ENCODE peak calls at places on chromosomes 4 and X, in seven cellular contexts. I is breast epithelium, S is Peyer's patch, A is lower leg skin, X is tibial nerve, L is A549, Z is H1. U is an unnamed sample.

GRCh38 chrX:136183917-136184316 is 36.6 kb downstream of the FHL1 start:
- DNase-seq in I (no peak), A (no peak), X (no peak), L (no peak), Z (no peak), S (no peak), U (no peak)

GRCh38 chrX:130647468-130647867 is 245.7 kb downstream of the RBMX2 start:
- DNase-seq in X (no peak), L (no peak), Z (no peak), S (no peak), I (no peak), A (no peak), U (no peak)

GRCh38 chrX:70970482-70970999 is 39.6 kb upstream of the SLC7A3 start:
- DNase-seq in A (no peak), Z (no peak), I (no peak), S (no peak), X (no peak), L (peak), U (no peak)

GRCh38 chr4:144787365-144788263 is 141.7 kb downstream of the HHIP start:
- DNase-seq in L (peak), A (no peak), S (no peak), Z (no peak), I (no peak), X (no peak), U (no peak)

GRCh38 chr4:153759407-153760226 is at the start of gene RNF175:
- DNase-seq in X (no peak), L (no peak), S (no peak), I (no peak), Z (peak), A (no peak), U (peak)

GRCh38 chr4:143240920-143241319 is 56.2 kb downstream of the USP38 start:
- DNase-seq in X (no peak), A (no peak), I (no peak), L (no peak), Z (no peak), S (no peak), U (no peak)

GRCh38 chrX:148500428-148501120 is at the start of gene AFF2:
- DNase-seq in A (no peak), I (no peak), X (no peak), L (peak), S (peak), Z (peak), U (peak)

GRCh38 chr4:72604324-72604723 is 35.3 kb upstream of the ADAMTS3 start:
- DNase-seq in L (no peak), X (no peak), S (no peak), I (no peak), Z (no peak), A (no peak), U (no peak)

GRCh38 chr4:106034205-106034604 is 138.9 kb downstream of the NPNT start:
- DNase-seq in L (no peak), Z (no peak), A (no peak), S (no peak), I (no peak), X (no peak), U (no peak)

GRCh38 chr4:19224820-19225219 is 1026.9 kb upstream of the SLIT2 start:
- DNase-seq in A (no peak), S (no peak), I (no peak), Z (no peak), L (peak), X (no peak), U (no peak)

GRCh38 chrX:2627272-2627867 is 63.7 kb upstream of the CD99 start:
- DNase-seq in L (peak), Z (peak), X (no peak), I (no peak), S (peak), A (peak), U (no peak)

GRCh38 chr4:103098331-103098730 is 1.3 kb downstream of the BDH2 start:
- DNase-seq in A (no peak), Z (no peak), I (no peak), X (no peak), L (no peak), S (no peak), U (no peak)

GRCh38 chr4:103097112-103097511 is 2.5 kb downstream of the BDH2 start:
- DNase-seq in S (no peak), A (no peak), X (no peak), L (no peak), Z (no peak), I (no peak), U (no peak)

GRCh38 chr4:103100691-103101090 is 1.1 kb upstream of the BDH2 start:
- DNase-seq in Z (no peak), L (no peak), A (no peak), I (no peak), X (no peak), S (no peak), U (no peak)

GRCh38 chr4:103098746-103099421 is 750 bp downstream of the BDH2 start:
- DNase-seq in L (no peak), A (no peak), I (no peak), X (no peak), S (no peak), Z (no peak), U (no peak)

GRCh38 chr4:103099691-103100392 is at the start of gene BDH2:
- DNase-seq in I (no peak), S (peak), X (no peak), L (peak), A (peak), Z (no peak), U (no peak)
- TF ChIP-seq POLR2A in I (no peak), S (peak), X (no peak), L (no peak), A (no peak), Z (peak), U (peak)

GRCh38 chrX:10110984-10111363 is 45.8 kb upstream of the CLCN4 start:
- DNase-seq in L (no peak), A (no peak), S (peak), X (no peak), I (no peak), Z (no peak), U (no peak)
- H3K4me3 ChIP-seq in L (no peak), A (no peak), S (no peak), X (no peak), I (no peak), Z (no peak), U (no peak)

DNA sequence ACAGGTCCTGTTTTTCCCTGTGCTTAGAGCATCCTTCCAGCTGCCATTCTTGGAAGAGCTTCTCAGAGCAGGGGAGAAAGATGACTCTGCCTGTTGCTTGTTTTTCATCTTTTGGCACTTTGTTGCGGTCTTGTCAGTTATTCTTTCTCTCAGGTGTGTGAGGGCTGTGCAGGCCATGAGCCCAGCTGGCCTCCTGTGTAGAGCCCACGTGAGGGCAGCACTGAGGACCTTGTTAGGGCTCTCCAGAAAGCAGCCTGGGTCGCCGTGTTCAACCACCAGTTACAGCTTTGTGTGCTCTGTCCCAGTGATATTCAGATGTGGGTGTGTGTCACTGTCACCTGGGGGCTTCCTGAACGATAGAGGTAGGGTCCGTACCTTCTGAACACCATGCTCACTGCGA is 52.8 kb downstream of the NOP14 start:
- DNase-seq in X (no peak), I (no peak), Z (no peak), A (no peak), L (no peak), S (no peak), U (no peak)
- TF ChIP-seq CTCF in X (no peak), I (no peak), Z (peak), A (no peak), L (no peak), S (no peak), U (no peak)

GRCh38 chr4:8270418-8270771 is 841 bp downstream of the HTRA3 start:
- DNase-seq in L (no peak), Z (no peak), X (no peak), A (no peak), I (no peak), S (no peak), U (no peak)

GRCh38 chr4:8268901-8269534 is 536 bp upstream of the HTRA3 start:
- DNase-seq in X (no peak), L (no peak), S (no peak), A (no peak), I (no peak), Z (no peak), U (no peak)

GRCh38 chr4:8268211-8268610 is 1.3 kb upstream of the HTRA3 start:
- DNase-seq in S (no peak), L (no peak), X (no peak), Z (no peak), I (no peak), A (no peak), U (no peak)

GRCh38 chr4:8270912-8271815 is 1.6 kb downstream of the HTRA3 start:
- DNase-seq in L (no peak), Z (no peak), S (no peak), I (no peak), A (no peak), X (no peak), U (no peak)

GRCh38 chr4:8269535-8270417 is at the start of gene HTRA3:
- DNase-seq in L (no peak), I (no peak), X (peak), Z (peak), S (no peak), A (no peak), U (peak)
- TF ChIP-seq POLR2A in L (peak), I (no peak), X (peak), Z (peak), S (no peak), A (no peak), U (peak)

GRCh38 chr4:121070274-121070673 is 2.1 kb downstream of the NDNF start:
- DNase-seq in S (no peak), A (no peak), X (no peak), Z (peak), I (no peak), L (no peak), U (no peak)
- H3K4me3 ChIP-seq in S (peak), A (no peak), X (peak), Z (peak), I (peak), L (no peak), U (peak)

GRCh38 chrX:26414534-26414933 is 198.6 kb downstream of the MAGEB5 start:
- DNase-seq in I (no peak), L (no peak), X (no peak), S (no peak), A (no peak), Z (no peak), U (no peak)
- TF ChIP-seq CTCF in I (no peak), L (no peak), X (no peak), S (no peak), A (no peak), Z (no peak), U (no peak)

GRCh38 chr4:64121803-64122202 is 287.4 kb downstream of the TECRL start:
- DNase-seq in L (no peak), Z (no peak), S (no peak), I (no peak), X (no peak), A (no peak), U (no peak)

GRCh38 chr4:64125354-64125753 is 283.9 kb downstream of the TECRL start:
- DNase-seq in I (no peak), X (no peak), S (no peak), L (no peak), A (no peak), Z (no peak), U (no peak)
- TF ChIP-seq POLR2A in I (no peak), X (no peak), S (no peak), L (no peak), A (no peak), Z (no peak), U (no peak)

DNA sequence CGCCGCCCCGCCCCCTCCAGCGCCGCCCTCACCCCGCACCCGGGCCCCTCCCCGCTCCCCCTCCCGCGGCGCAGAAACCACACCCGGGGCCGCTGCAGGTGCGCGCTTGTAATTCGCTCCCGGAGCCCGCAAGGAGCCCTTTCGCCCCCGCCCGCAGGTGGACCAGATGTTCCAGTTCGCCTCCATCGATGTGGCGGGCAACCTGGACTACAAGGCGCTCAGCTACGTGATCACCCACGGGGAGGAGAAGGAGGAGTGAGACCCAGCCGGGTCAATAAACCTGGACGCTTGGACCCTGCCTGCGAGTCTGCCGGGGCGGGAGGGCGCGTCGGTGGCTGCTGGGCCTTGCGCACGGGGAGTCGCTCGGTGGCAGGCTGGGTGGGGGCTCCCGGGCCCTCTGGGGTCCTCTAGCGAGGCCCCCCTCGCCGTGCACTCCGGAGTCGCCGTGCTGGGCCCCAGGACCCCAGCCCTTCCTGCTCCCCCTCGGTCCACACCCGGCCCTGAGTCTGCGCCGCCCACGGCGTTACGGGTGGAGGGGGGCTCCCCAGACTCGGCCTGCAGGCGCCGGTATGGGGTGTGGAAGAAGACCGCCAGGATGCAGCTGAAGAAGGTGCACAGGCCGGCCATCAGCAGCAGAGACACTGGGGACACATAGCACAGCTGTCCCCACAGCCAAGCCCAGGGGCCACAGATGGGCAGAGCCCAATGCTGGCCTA is 7.1 kb downstream of the SLC49A3 start:
- DNase-seq in Z (peak), L (peak), X (no peak), I (no peak), A (no peak), S (peak), U (peak)
- H3K4me3 ChIP-seq in Z (no peak), L (peak), X (no peak), I (peak), A (no peak), S (peak), U (no peak)